ENCODE peak calls at places on chromosome 6, in nine cellular contexts. L is fibroblast of mammary gland, J is neural crest cell, R is progenitor cell of endocrine pancreas, E is HFF-Myc, Z is left ventricle myocardium inferior, Y is colonic mucosa, K is suprapubic skin, B is IMR-90. S is an unnamed sample.

GRCh38 chr6:15444881-15445280 is 199.0 kb downstream of the JARID2 start:
- DNase-seq in J (no peak), Y (no peak), Z (no peak), R (no peak), E (no peak), L (no peak), B (no peak), K (no peak), S (no peak)

GRCh38 chr6:156781882-156782631 is 4.9 kb downstream of the ARID1B start:
- DNase-seq in K (no peak), L (peak), E (no peak), B (no peak), J (no peak), R (no peak), Z (no peak), Y (no peak), S (peak)

GRCh38 chr6:97186416-97186999 is 96.5 kb downstream of the MMS22L start:
- DNase-seq in B (peak), J (peak), K (no peak), E (peak), Y (peak), Z (peak), R (peak), L (peak), S (peak)

GRCh38 chr6:7424967-7425807 is 35.6 kb downstream of the RIOK1 start:
- DNase-seq in B (peak), J (no peak), Y (no peak), Z (peak), E (no peak), R (no peak), L (peak), K (no peak), S (peak)

GRCh38 chr6:79463721-79464120 is 73.5 kb downstream of the LCA5 start:
- DNase-seq in Z (no peak), J (no peak), L (no peak), B (no peak), R (no peak), Y (peak), K (no peak), E (no peak), S (peak)

GRCh38 chr6:11722805-11723631 is 55.6 kb downstream of the ADTRP start:
- DNase-seq in J (no peak), K (no peak), B (no peak), E (no peak), Z (no peak), L (no peak), R (no peak), Y (no peak), S (no peak)

GRCh38 chr6:21079468-21080048 is 514.0 kb upstream of the SOX4 start:
- DNase-seq in J (no peak), L (peak), K (no peak), B (peak), Z (no peak), R (no peak), E (no peak), Y (no peak), S (no peak)

GRCh38 chr6:3624268-3625136 is 127.0 kb downstream of the PXDC1 start:
- DNase-seq in Z (no peak), B (no peak), J (no peak), K (no peak), Y (no peak), E (no peak), R (no peak), L (no peak), S (no peak)

GRCh38 chr6:94751641-94752329 is 825.5 kb upstream of the MANEA start:
- DNase-seq in J (no peak), E (no peak), K (no peak), R (no peak), Y (no peak), B (no peak), Z (no peak), L (no peak), S (no peak)

GRCh38 chr6:77368660-77369313 is 94.5 kb downstream of the HTR1B start:
- DNase-seq in J (no peak), R (no peak), Z (peak), K (no peak), E (no peak), L (peak), Y (peak), B (peak), S (peak)

GRCh38 chr6:26502169-26502568 is 2.1 kb downstream of the BTN1A1 start:
- DNase-seq in L (no peak), R (no peak), B (no peak), E (no peak), Y (no peak), J (no peak), K (no peak), Z (no peak), S (no peak)

GRCh38 chr6:7073810-7074525 is 33.8 kb upstream of the RREB1 start:
- DNase-seq in J (no peak), Y (peak), K (no peak), Z (no peak), L (no peak), E (no peak), R (no peak), B (no peak), S (no peak)

GRCh38 chr6:10051283-10051682 is 363.6 kb downstream of the TFAP2A start:
- DNase-seq in J (no peak), R (no peak), E (no peak), L (no peak), K (no peak), B (no peak), Z (no peak), Y (no peak), S (no peak)

DNA sequence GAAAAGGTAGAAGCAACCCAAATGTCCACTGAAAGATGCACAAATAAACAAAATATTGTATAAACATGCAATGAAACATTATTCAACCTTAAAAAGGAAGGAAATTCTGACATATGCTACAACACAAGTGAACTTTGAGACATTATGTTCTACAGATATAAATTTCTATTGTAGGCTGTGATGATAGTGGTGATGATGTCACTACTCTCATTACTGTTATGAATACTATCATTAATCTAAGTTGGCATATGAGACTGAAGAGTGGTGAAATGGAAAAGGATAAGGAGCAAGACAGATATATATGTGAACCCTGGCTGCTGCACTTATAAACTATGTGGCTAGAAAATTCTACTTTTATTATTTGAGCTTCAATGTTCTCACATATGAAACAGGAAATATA is 360.2 kb downstream of the TFAP2A start:
- DNase-seq in L (no peak), J (no peak), E (no peak), K (no peak), B (no peak), Z (no peak), R (no peak), Y (no peak), S (no peak)
- TF ChIP-seq CTCF in L (no peak), J (no peak), E (no peak), K (no peak), B (no peak), Z (no peak), R (no peak), Y (no peak), S (no peak)

DNA sequence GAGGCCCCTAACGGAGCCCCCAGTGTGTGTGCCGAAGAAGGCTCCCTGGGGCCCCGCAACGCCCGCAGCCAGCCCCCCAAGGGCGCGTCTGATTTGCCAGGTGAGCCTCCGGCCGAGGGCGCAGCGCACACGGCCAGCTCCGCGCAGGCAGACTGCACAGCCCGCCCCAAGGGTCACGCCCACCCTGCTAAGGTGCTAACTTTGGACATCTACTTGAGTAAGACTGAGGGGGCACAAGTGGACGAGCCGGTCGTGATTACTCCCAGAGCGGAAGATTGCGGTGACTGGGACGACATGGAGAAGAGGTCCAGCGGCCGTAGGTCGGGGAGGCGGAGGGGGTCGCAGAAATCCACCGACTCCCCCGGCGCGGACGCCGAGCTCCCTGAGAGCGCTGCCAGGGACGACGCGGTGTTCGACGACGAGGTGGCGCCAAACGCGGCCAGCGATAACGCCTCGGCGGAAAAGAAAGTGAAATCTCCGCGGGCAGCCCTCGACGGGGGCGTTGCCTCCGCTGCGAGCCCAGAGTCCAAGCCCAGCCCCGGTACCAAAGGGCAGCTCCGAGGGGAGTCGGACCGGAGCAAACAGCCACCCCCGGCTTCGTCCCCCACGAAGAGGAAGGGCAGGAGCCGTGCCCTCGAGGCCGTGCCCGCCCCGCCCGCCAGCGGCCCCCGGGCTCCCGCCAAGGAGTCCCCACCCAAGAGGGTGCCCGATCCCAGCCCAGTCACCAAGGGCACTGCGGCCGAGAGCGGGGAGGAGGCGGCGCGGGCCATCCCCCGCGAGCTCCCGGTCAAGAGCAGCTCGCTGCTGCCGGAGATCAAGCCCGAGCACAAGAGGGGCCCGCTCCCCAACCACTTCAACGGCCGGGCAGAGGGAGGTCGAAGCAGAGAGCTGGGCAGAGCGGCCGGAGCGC is 117.0 kb downstream of the RTN4IP1 start:
- DNase-seq in J (peak), B (no peak), L (peak), R (peak), Y (peak), E (no peak), Z (peak), K (peak), S (peak)
- TF ChIP-seq CTCF in J (no peak), B (peak), L (peak), R (peak), Y (no peak), E (peak), Z (peak), K (peak), S (no peak)

DNA sequence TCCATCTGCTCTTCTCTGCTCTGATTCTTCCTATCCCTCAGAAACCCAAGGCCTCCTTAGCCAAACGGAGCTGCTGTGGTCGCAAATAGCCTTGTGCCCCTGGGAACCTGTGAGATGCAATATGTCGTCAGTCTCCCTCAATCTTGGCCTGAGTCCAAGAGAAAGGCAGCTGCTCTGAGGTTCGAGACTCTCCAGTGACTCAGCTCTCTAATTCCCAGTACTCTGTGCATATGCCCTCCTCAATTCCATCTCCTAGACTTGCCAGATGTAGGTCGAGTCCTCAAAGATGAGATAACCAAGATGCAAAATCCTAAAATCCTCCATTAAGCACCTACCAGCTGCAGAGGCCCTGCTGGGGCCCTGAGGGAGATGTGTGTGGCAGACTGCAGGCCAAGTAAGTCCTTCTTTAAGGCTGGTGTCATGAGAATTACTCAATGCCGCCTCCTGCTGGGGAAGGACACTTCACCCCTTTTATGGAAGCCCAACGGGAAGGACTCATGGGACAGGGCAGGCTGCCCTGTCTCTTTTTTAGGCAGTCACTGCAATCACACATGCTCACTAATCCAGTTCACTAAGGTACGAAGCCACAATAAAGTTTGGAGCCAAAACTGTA is 28.5 kb downstream of the C6orf15 start:
- DNase-seq in K (no peak), Z (no peak), Y (peak), E (peak), L (peak), R (peak), B (peak), J (peak), S (peak)
- TF ChIP-seq CTCF in K (no peak), Z (peak), Y (peak), E (no peak), L (peak), R (peak), B (peak), J (peak), S (peak)

DNA sequence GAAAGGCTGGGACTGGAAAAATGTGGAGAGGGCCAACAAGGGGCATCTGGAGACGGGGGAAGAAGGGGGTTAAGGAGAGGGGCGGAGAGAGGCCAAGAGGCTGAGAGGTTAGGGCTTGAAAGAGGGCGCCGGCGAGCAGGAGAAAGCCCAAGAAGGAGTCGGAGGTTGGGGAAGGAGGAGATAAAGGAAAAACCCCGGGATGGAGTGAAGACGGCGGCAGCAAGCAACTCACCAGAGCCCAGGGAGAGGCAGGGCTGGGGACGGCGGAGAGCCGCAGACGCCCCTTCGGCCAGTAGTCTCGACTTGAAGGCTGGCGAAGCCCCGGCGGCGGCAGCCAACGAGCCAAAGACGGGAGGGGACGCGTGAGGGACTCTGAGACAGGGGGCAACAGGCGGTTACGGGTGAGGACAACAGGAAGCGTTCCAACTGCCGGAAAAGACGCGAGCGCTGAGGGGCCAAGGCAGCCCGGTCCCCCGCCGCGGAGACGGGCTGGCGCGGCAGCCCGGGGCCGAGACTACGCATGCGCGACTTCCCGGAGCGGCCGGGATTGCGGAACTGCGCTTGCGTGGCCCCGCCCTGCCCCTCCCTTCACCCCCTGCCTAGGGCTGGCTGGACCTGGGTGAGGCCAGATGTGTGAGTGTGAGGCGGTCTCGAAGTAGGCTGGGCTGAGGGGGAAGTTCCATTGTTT is at the start of gene STK38:
- DNase-seq in R (peak), K (peak), Y (peak), B (peak), J (peak), Z (peak), E (peak), L (peak), S (peak)
- TF ChIP-seq CTCF in R (peak), K (no peak), Y (no peak), B (no peak), J (peak), Z (peak), E (no peak), L (peak), S (peak)

GRCh38 chr6:137743493-137743892 is 123.6 kb upstream of the TNFAIP3 start:
- DNase-seq in J (no peak), Z (no peak), Y (no peak), K (no peak), B (no peak), E (no peak), R (no peak), L (no peak), S (no peak)

GRCh38 chr6:137738931-137739504 is 128.0 kb upstream of the TNFAIP3 start:
- DNase-seq in L (no peak), Y (no peak), K (no peak), B (no peak), E (no peak), Z (no peak), R (no peak), J (no peak), S (no peak)

GRCh38 chr6:137740347-137740746 is 126.7 kb upstream of the TNFAIP3 start:
- DNase-seq in K (no peak), Z (no peak), L (peak), B (no peak), R (no peak), Y (no peak), J (no peak), E (no peak), S (no peak)

GRCh38 chr6:137739544-137739943 is 127.5 kb upstream of the TNFAIP3 start:
- DNase-seq in Y (no peak), Z (no peak), E (no peak), B (no peak), L (no peak), R (no peak), K (no peak), J (no peak), S (no peak)

DNA sequence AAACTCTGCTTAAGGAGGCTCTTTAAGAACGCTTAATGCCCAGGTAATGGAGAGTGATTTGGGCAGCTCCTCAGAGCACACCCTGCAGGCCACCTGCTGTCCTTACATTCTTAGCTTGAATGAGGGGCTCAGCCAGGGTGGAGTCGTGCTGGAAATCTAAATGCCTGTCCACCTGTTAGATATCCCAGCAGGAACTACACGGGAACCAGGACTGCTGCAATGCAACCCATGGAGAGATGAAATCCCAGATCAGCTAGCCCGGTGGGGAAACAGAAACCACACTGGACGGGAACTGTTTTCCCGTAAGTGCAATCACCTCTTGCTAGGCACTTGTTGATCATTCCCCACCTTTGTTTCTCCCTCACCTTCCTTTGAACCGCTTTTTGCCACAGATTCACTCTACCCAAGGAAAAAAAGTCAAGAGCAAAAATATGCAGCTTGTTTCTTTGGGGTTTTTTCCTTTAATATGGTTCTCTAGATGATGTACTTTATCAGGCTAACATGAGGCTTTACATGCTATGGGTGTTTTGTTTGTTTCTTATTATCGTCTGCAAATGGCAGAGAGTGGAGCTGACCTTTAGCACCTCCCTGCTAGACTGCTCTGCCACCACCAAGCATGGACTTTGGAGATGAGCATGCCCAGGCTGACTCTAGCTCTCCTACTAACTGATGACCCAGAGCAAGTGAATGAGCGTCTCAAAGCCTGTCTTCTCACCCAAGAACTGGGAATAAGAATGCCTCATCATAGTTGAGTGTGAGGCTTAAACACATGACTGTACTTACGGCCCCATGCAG is 125.9 kb upstream of the TNFAIP3 start:
- DNase-seq in Z (no peak), E (no peak), J (no peak), B (no peak), R (no peak), L (no peak), K (no peak), Y (no peak), S (no peak)
- TF ChIP-seq CTCF in Z (no peak), E (no peak), J (no peak), B (no peak), R (no peak), L (no peak), K (no peak), Y (no peak), S (no peak)

GRCh38 chr6:42400031-42400760 is 51.5 kb downstream of the TRERF1 start:
- DNase-seq in E (no peak), L (no peak), R (no peak), K (no peak), Z (no peak), B (no peak), J (no peak), Y (no peak), S (no peak)
- TF ChIP-seq CTCF in E (no peak), L (no peak), R (no peak), K (no peak), Z (no peak), B (no peak), J (no peak), Y (no peak), S (no peak)

DNA sequence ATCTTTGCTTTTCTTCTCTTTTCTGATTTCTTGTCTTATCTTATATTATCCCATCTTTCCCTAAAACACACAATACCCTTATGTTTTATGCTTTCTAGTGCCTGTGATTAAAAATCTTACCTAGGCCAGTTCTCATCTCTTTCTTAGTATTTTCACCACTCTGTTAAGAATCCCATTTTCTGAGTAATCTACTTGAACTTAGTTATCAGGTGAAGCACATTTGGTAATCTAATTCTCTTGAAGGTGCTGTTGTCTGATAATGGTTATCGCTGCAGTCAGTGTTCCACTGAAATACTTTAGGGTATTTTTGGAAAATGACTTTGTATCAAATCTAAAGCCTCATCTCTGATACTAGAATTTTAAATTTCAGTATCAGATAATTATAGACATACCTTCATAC is 192.5 kb upstream of the MAN1A1 start:
- DNase-seq in J (no peak), B (no peak), E (no peak), Y (no peak), L (no peak), R (no peak), K (no peak), Z (no peak), S (no peak)
- TF ChIP-seq CTCF in J (no peak), B (no peak), E (no peak), Y (no peak), L (no peak), R (no peak), K (no peak), Z (no peak), S (no peak)

S was measured in MCF 10A.